ENCODE peak calls at places on chromosomes 16 and 17, in eight cellular contexts. Q is activated T-cell treated with anti-CD3 and anti-CD28 coated beads for 1 hour; C is activated CD4-positive, alpha-beta T cell treated with anti-CD3 and anti-CD28 coated beads for 48 hours; F is HFF-Myc; L is PC-9; E is midbrain; N is SK-MEL-5; B is RPMI8226. I is an unnamed sample.

GRCh38 chr16:8678068-8678927 is 3.9 kb downstream of the ABAT start:
- DNase-seq in Q (no peak), C (no peak), F (no peak), L (peak; percentile 96), E (no peak), N (no peak), B (no peak), I (peak; percentile 18)

GRCh38 chr17:72282439-72283029 is 161.7 kb downstream of the SOX9 start:
- DNase-seq in Q (no peak), C (no peak), F (no peak), L (no peak), E (no peak), N (no peak), B (no peak), I (no peak)

GRCh38 chr17:70184770-70185169 is 15.4 kb downstream of the KCNJ2 start:
- DNase-seq in Q (no peak), C (no peak), F (no peak), L (peak; percentile 36), E (peak; percentile 42), N (no peak), B (no peak), I (no peak)

GRCh38 chr16:72793017-72793416 is 254.9 kb downstream of the ZFHX3 start:
- DNase-seq in Q (no peak), C (no peak), F (no peak), L (no peak), E (no peak), N (no peak), B (no peak), I (no peak)

GRCh38 chr17:74317071-74317470 is 9.0 kb upstream of the KIF19 start:
- DNase-seq in Q (no peak), C (no peak), F (no peak), L (no peak), E (no peak), N (no peak), B (no peak), I (no peak)

GRCh38 chr17:80443916-80444708 is 29.1 kb downstream of the ENDOV start:
- DNase-seq in Q (no peak), C (no peak), F (no peak), L (no peak), E (no peak), N (no peak), B (no peak), I (no peak)

GRCh38 chr16:10529895-10530669 is 50.3 kb downstream of the EMP2 start:
- DNase-seq in Q (no peak), C (no peak), F (no peak), L (no peak), E (no peak), N (no peak), B (no peak), I (no peak)

GRCh38 chr17:56359518-56359917 is 206.2 kb downstream of the ANKFN1 start:
- DNase-seq in Q (no peak), C (no peak), F (no peak), L (no peak), E (no peak), N (no peak), B (no peak), I (no peak)

GRCh38 chr16:3696425-3697218 is 20.7 kb downstream of the TRAP1 start:
- DNase-seq in Q (no peak), C (no peak), F (peak; percentile 74), L (peak; percentile 67), E (no peak), N (no peak), B (no peak), I (peak; percentile 71)

GRCh38 chr16:22152316-22152715 is 10.0 kb upstream of the SDR42E2 start:
- DNase-seq in Q (no peak), C (no peak), F (no peak), L (no peak), E (no peak), N (no peak), B (no peak), I (no peak)

GRCh38 chr17:42096360-42097111 is 1.7 kb downstream of the ZNF385C start:
- DNase-seq in Q (no peak), C (no peak), F (no peak), L (no peak), E (no peak), N (no peak), B (no peak), I (no peak)

GRCh38 chr16:79536958-79537357 is 63.6 kb downstream of the MAF start:
- DNase-seq in Q (no peak), C (no peak), F (no peak), L (no peak), E (no peak), N (no peak), B (no peak), I (no peak)

GRCh38 chr17:49516190-49516589 is 21.1 kb downstream of the NGFR start:
- DNase-seq in Q (no peak), C (no peak), F (no peak), L (no peak), E (peak; percentile 9), N (no peak), B (peak; percentile 51), I (no peak)

GRCh38 chr16:29745853-29746345 is at the start of gene C16orf54:
- DNase-seq in Q (peak; percentile 84), C (peak; percentile 87), F (no peak), L (no peak), E (peak; percentile 12), N (no peak), B (peak; percentile 80), I (no peak)

GRCh38 chr17:12958786-12959185 is 59.0 kb downstream of the ELAC2 start:
- DNase-seq in Q (no peak), C (no peak), F (no peak), L (no peak), E (no peak), N (no peak), B (no peak), I (no peak)

GRCh38 chr16:28166394-28167208 is 45.2 kb downstream of the XPO6 start:
- DNase-seq in Q (no peak), C (peak; percentile 43), F (no peak), L (peak; percentile 97), E (no peak), N (no peak), B (no peak), I (no peak)

GRCh38 chr16:67241008-67241900 is 6.0 kb downstream of the FHOD1 start:
- DNase-seq in Q (no peak), C (no peak), F (peak; percentile 36), L (peak; percentile 84), E (peak; percentile 29), N (peak; percentile 43), B (no peak), I (peak; percentile 67)

GRCh38 chr17:67559381-67559966 is 158.3 kb upstream of the NOL11 start:
- DNase-seq in Q (no peak), C (peak; percentile 20), F (no peak), L (no peak), E (no peak), N (peak; percentile 82), B (no peak), I (no peak)

GRCh38 chr17:61491981-61492380 is 39.8 kb downstream of the TBX4 start:
- DNase-seq in Q (no peak), C (no peak), F (no peak), L (no peak), E (no peak), N (no peak), B (no peak), I (no peak)

GRCh38 chr17:74282587-74283370 is 8.7 kb downstream of the DNAI2 start:
- DNase-seq in Q (no peak), C (peak; percentile 78), F (no peak), L (no peak), E (no peak), N (peak; percentile 78), B (no peak), I (no peak)

GRCh38 chr16:3256146-3256875 is at the start of gene MEFV:
- DNase-seq in Q (no peak), C (no peak), F (no peak), L (no peak), E (no peak), N (no peak), B (no peak), I (no peak)

GRCh38 chr16:72823961-72824490 is 223.9 kb downstream of the ZFHX3 start:
- DNase-seq in Q (no peak), C (no peak), F (no peak), L (no peak), E (no peak), N (no peak), B (no peak), I (no peak)

GRCh38 chr17:32636593-32637218 is 149.9 kb downstream of the CDK5R1 start:
- DNase-seq in Q (no peak), C (no peak), F (no peak), L (no peak), E (no peak), N (no peak), B (no peak), I (no peak)

GRCh38 chr17:81164464-81165245 is 652 bp upstream of the PVALEF start:
- DNase-seq in Q (no peak), C (no peak), F (no peak), L (no peak), E (peak; percentile 59), N (no peak), B (no peak), I (no peak)

GRCh38 chr17:78358538-78359215 is 1.2 kb downstream of the SOCS3 start:
- DNase-seq in Q (no peak), C (no peak), F (no peak), L (no peak), E (no peak), N (peak; percentile 41), B (no peak), I (no peak)

GRCh38 chr16:35188288-35189155 is 1729.1 kb downstream of the TP53TG3F start:
- DNase-seq in Q (no peak), C (peak; percentile 14), F (no peak), L (no peak), E (no peak), N (peak; percentile 68), B (peak; percentile 59), I (no peak)

GRCh38 chr17:79779661-79780365 is 1.9 kb downstream of the CBX2 start:
- DNase-seq in Q (no peak), C (no peak), F (no peak), L (no peak), E (no peak), N (no peak), B (no peak), I (no peak)

GRCh38 chr17:59406808-59407381 is 75.4 kb downstream of the YPEL2 start:
- DNase-seq in Q (no peak), C (no peak), F (no peak), L (peak; percentile 88), E (no peak), N (peak; percentile 32), B (no peak), I (peak; percentile 26)

GRCh38 chr16:78689031-78689430 is 589.6 kb downstream of the WWOX start:
- DNase-seq in Q (no peak), C (no peak), F (no peak), L (no peak), E (no peak), N (no peak), B (peak; percentile 55), I (no peak)

GRCh38 chr16:369866-370436 is 387 bp downstream of the MRPL28 start:
- DNase-seq in Q (no peak), C (no peak), F (no peak), L (no peak), E (no peak), N (no peak), B (no peak), I (no peak)

GRCh38 chr16:1102921-1103648 is 7.0 kb upstream of the C1QTNF8 start:
- DNase-seq in Q (peak; percentile 60), C (peak; percentile 78), F (no peak), L (no peak), E (peak; percentile 29), N (peak; percentile 31), B (peak; percentile 82), I (no peak)

GRCh38 chr17:49548506-49549310 is 27.0 kb upstream of the NXPH3 start:
- DNase-seq in Q (no peak), C (no peak), F (no peak), L (no peak), E (no peak), N (peak; percentile 73), B (peak; percentile 48), I (no peak)

GRCh38 chr17:71327376-71328059 is 793.3 kb upstream of the SOX9 start:
- DNase-seq in Q (no peak), C (no peak), F (no peak), L (no peak), E (no peak), N (no peak), B (no peak), I (peak; percentile 27)

GRCh38 chr16:4377573-4378146 is 6.0 kb downstream of the VASN start:
- DNase-seq in Q (no peak), C (no peak), F (no peak), L (no peak), E (peak; percentile 26), N (no peak), B (no peak), I (no peak)

I was measured in AG04450.